ENCODE peak calls at places on chromosomes 16 and 17, in nine cellular contexts. One of them, this sample, is unnamed.

GRCh38 chr17:32317353-32317752 is 24.6 kb downstream of the C17orf75 start:
- DNase-seq in stimulated activated effector memory CD8-positive, alpha-beta T cell treated with anti-CD3 and anti-CD28 coated beads, Interleukin-12 subunit alpha, Interleukin-12 subunit beta, amount 100 ng/mL, for 72 hours: no peak
- DNase-seq in stimulated activated CD4-positive, alpha-beta T cell treated with anti-CD3 and anti-CD28 coated beads, Interleukin-4, amount 100 ng/mL, for 4 hours: no peak
- DNase-seq in nucleus accumbens: no peak
- DNase-seq in T-helper 9 cell: no peak
- DNase-seq in endothelial cell: no peak
- DNase-seq in globus pallidus: no peak
- DNase-seq in activated CD4-positive, alpha-beta T cell treated with anti-CD3 and anti-CD28 coated beads for 24 hours: no peak
- DNase-seq in activated T-helper 1 cell treated with Interleukin-2 at 50 U/mL for 16 hours: no peak
- DNase-seq in this sample: no peak

GRCh38 chr17:11644265-11645212 is 46.3 kb downstream of the DNAH9 start:
- DNase-seq in activated CD4-positive, alpha-beta T cell treated with anti-CD3 and anti-CD28 coated beads for 24 hours: peak
- DNase-seq in stimulated activated effector memory CD8-positive, alpha-beta T cell treated with anti-CD3 and anti-CD28 coated beads, Interleukin-12 subunit alpha, Interleukin-12 subunit beta, amount 100 ng/mL, for 72 hours: peak
- DNase-seq in T-helper 9 cell: no peak
- DNase-seq in stimulated activated CD4-positive, alpha-beta T cell treated with anti-CD3 and anti-CD28 coated beads, Interleukin-4, amount 100 ng/mL, for 4 hours: peak
- DNase-seq in nucleus accumbens: no peak
- DNase-seq in endothelial cell: peak
- DNase-seq in globus pallidus: peak
- DNase-seq in activated T-helper 1 cell treated with Interleukin-2 at 50 U/mL for 16 hours: no peak
- DNase-seq in this sample: no peak

GRCh38 chr16:2964416-2965223 is 545 bp downstream of the KREMEN2 start:
- DNase-seq in activated CD4-positive, alpha-beta T cell treated with anti-CD3 and anti-CD28 coated beads for 24 hours: no peak
- DNase-seq in endothelial cell: peak
- DNase-seq in T-helper 9 cell: peak
- DNase-seq in nucleus accumbens: no peak
- DNase-seq in stimulated activated effector memory CD8-positive, alpha-beta T cell treated with anti-CD3 and anti-CD28 coated beads, Interleukin-12 subunit alpha, Interleukin-12 subunit beta, amount 100 ng/mL, for 72 hours: peak
- DNase-seq in globus pallidus: no peak
- DNase-seq in activated T-helper 1 cell treated with Interleukin-2 at 50 U/mL for 16 hours: peak
- DNase-seq in stimulated activated CD4-positive, alpha-beta T cell treated with anti-CD3 and anti-CD28 coated beads, Interleukin-4, amount 100 ng/mL, for 4 hours: peak
- DNase-seq in this sample: peak

GRCh38 chr17:65005858-65006257 is 50.7 kb downstream of the GNA13 start:
- DNase-seq in stimulated activated effector memory CD8-positive, alpha-beta T cell treated with anti-CD3 and anti-CD28 coated beads, Interleukin-12 subunit alpha, Interleukin-12 subunit beta, amount 100 ng/mL, for 72 hours: peak
- DNase-seq in endothelial cell: no peak
- DNase-seq in activated CD4-positive, alpha-beta T cell treated with anti-CD3 and anti-CD28 coated beads for 24 hours: no peak
- DNase-seq in activated T-helper 1 cell treated with Interleukin-2 at 50 U/mL for 16 hours: no peak
- DNase-seq in nucleus accumbens: no peak
- DNase-seq in globus pallidus: no peak
- DNase-seq in T-helper 9 cell: no peak
- DNase-seq in stimulated activated CD4-positive, alpha-beta T cell treated with anti-CD3 and anti-CD28 coated beads, Interleukin-4, amount 100 ng/mL, for 4 hours: no peak
- DNase-seq in this sample: no peak

GRCh38 chr16:75550211-75550662 is 5.8 kb downstream of the TMEM231 start:
- DNase-seq in activated CD4-positive, alpha-beta T cell treated with anti-CD3 and anti-CD28 coated beads for 24 hours: peak
- DNase-seq in globus pallidus: peak
- DNase-seq in activated T-helper 1 cell treated with Interleukin-2 at 50 U/mL for 16 hours: no peak
- DNase-seq in stimulated activated CD4-positive, alpha-beta T cell treated with anti-CD3 and anti-CD28 coated beads, Interleukin-4, amount 100 ng/mL, for 4 hours: no peak
- DNase-seq in endothelial cell: peak
- DNase-seq in nucleus accumbens: no peak
- DNase-seq in T-helper 9 cell: no peak
- DNase-seq in stimulated activated effector memory CD8-positive, alpha-beta T cell treated with anti-CD3 and anti-CD28 coated beads, Interleukin-12 subunit alpha, Interleukin-12 subunit beta, amount 100 ng/mL, for 72 hours: no peak
- DNase-seq in this sample: no peak

GRCh38 chr17:76145231-76146052 is 4.4 kb upstream of the FOXJ1 start:
- DNase-seq in activated CD4-positive, alpha-beta T cell treated with anti-CD3 and anti-CD28 coated beads for 24 hours: no peak
- DNase-seq in endothelial cell: no peak
- DNase-seq in T-helper 9 cell: peak
- DNase-seq in globus pallidus: no peak
- DNase-seq in stimulated activated effector memory CD8-positive, alpha-beta T cell treated with anti-CD3 and anti-CD28 coated beads, Interleukin-12 subunit alpha, Interleukin-12 subunit beta, amount 100 ng/mL, for 72 hours: no peak
- DNase-seq in activated T-helper 1 cell treated with Interleukin-2 at 50 U/mL for 16 hours: peak
- DNase-seq in nucleus accumbens: no peak
- DNase-seq in stimulated activated CD4-positive, alpha-beta T cell treated with anti-CD3 and anti-CD28 coated beads, Interleukin-4, amount 100 ng/mL, for 4 hours: peak
- DNase-seq in this sample: peak

GRCh38 chr16:11852092-11852809 is 909 bp upstream of the RSL1D1 start:
- DNase-seq in stimulated activated CD4-positive, alpha-beta T cell treated with anti-CD3 and anti-CD28 coated beads, Interleukin-4, amount 100 ng/mL, for 4 hours: no peak
- DNase-seq in nucleus accumbens: no peak
- DNase-seq in activated T-helper 1 cell treated with Interleukin-2 at 50 U/mL for 16 hours: no peak
- DNase-seq in activated CD4-positive, alpha-beta T cell treated with anti-CD3 and anti-CD28 coated beads for 24 hours: no peak
- DNase-seq in endothelial cell: no peak
- DNase-seq in globus pallidus: no peak
- DNase-seq in stimulated activated effector memory CD8-positive, alpha-beta T cell treated with anti-CD3 and anti-CD28 coated beads, Interleukin-12 subunit alpha, Interleukin-12 subunit beta, amount 100 ng/mL, for 72 hours: no peak
- DNase-seq in T-helper 9 cell: no peak
- DNase-seq in this sample: no peak

GRCh38 chr17:39981207-39982068 is 831 bp downstream of the PSMD3 start:
- DNase-seq in activated T-helper 1 cell treated with Interleukin-2 at 50 U/mL for 16 hours: no peak
- DNase-seq in nucleus accumbens: no peak
- DNase-seq in endothelial cell: peak
- DNase-seq in activated CD4-positive, alpha-beta T cell treated with anti-CD3 and anti-CD28 coated beads for 24 hours: no peak
- DNase-seq in T-helper 9 cell: no peak
- DNase-seq in stimulated activated CD4-positive, alpha-beta T cell treated with anti-CD3 and anti-CD28 coated beads, Interleukin-4, amount 100 ng/mL, for 4 hours: no peak
- DNase-seq in stimulated activated effector memory CD8-positive, alpha-beta T cell treated with anti-CD3 and anti-CD28 coated beads, Interleukin-12 subunit alpha, Interleukin-12 subunit beta, amount 100 ng/mL, for 72 hours: no peak
- DNase-seq in globus pallidus: peak
- DNase-seq in this sample: no peak

GRCh38 chr16:68719993-68720489 is 17.1 kb upstream of the CDH1 start:
- DNase-seq in endothelial cell: no peak
- DNase-seq in nucleus accumbens: no peak
- DNase-seq in T-helper 9 cell: no peak
- DNase-seq in stimulated activated CD4-positive, alpha-beta T cell treated with anti-CD3 and anti-CD28 coated beads, Interleukin-4, amount 100 ng/mL, for 4 hours: no peak
- DNase-seq in stimulated activated effector memory CD8-positive, alpha-beta T cell treated with anti-CD3 and anti-CD28 coated beads, Interleukin-12 subunit alpha, Interleukin-12 subunit beta, amount 100 ng/mL, for 72 hours: no peak
- DNase-seq in activated T-helper 1 cell treated with Interleukin-2 at 50 U/mL for 16 hours: no peak
- DNase-seq in globus pallidus: no peak
- DNase-seq in activated CD4-positive, alpha-beta T cell treated with anti-CD3 and anti-CD28 coated beads for 24 hours: no peak
- DNase-seq in this sample: no peak

This sample was measured in T-helper 17 cell.